ENCODE peak calls at places on chromosome 1, in four cellular contexts. V is PC-3, M is choroid plexus epithelial cell, I is bronchial epithelial cell. J is an unnamed sample.

GRCh38 chr1:1122981-1123480 is 7.1 kb upstream of the C1orf159 start:
- DNase-seq in V (peak), I (no peak), M (no peak), J (no peak)

GRCh38 chr1:8378202-8378601 is 60.3 kb downstream of the SLC45A1 start:
- DNase-seq in I (no peak), M (peak), V (no peak), J (no peak)

GRCh38 chr1:202642619-202643291 is 67.5 kb downstream of the SYT2 start:
- DNase-seq in M (no peak), V (no peak), I (no peak), J (no peak)

GRCh38 chr1:152061952-152062351 is 25.1 kb upstream of the S100A11 start:
- DNase-seq in M (no peak), I (no peak), V (no peak), J (no peak)

GRCh38 chr1:172818841-172819527 is 160.1 kb downstream of the FASLG start:
- DNase-seq in M (no peak), I (no peak), V (no peak), J (no peak)

GRCh38 chr1:68782890-68783289 is 286.0 kb upstream of the DEPDC1 start:
- DNase-seq in I (no peak), V (peak), M (peak), J (no peak)

GRCh38 chr1:183543619-183544204 is 46.5 kb downstream of the NCF2 start:
- DNase-seq in M (peak), V (peak), I (peak), J (no peak)

GRCh38 chr1:160993544-160993943 is 27.4 kb downstream of the F11R start:
- DNase-seq in M (peak), V (peak), I (no peak), J (no peak)

GRCh38 chr1:119249283-119249682 is 108.8 kb upstream of the WARS2 start:
- DNase-seq in V (no peak), M (no peak), I (no peak), J (no peak)

GRCh38 chr1:177706977-177707376 is 262.9 kb downstream of the SEC16B start:
- DNase-seq in M (no peak), V (no peak), I (no peak), J (no peak)

GRCh38 chr1:109113787-109114568 is at the start of gene ELAPOR1:
- DNase-seq in I (peak), V (peak), M (peak), J (no peak)

GRCh38 chr1:13589403-13589802 is 5.8 kb downstream of the PDPN start:
- DNase-seq in I (no peak), V (no peak), M (no peak), J (no peak)

GRCh38 chr1:80248886-80249285 is 1242.4 kb upstream of the ADGRL4 start:
- DNase-seq in M (peak), V (peak), I (peak), J (no peak)

GRCh38 chr1:196609114-196609737 is 986 bp upstream of the KCNT2 start:
- DNase-seq in M (no peak), I (peak), V (no peak), J (no peak)

GRCh38 chr1:3444736-3445135 is 9.7 kb upstream of the ARHGEF16 start:
- DNase-seq in V (no peak), M (no peak), I (no peak), J (no peak)

GRCh38 chr1:1550591-1551432 is 10.4 kb upstream of the TMEM240 start:
- DNase-seq in V (peak), I (no peak), M (peak), J (no peak)

GRCh38 chr1:17732475-17732874 is 22.7 kb upstream of the ACTL8 start:
- DNase-seq in V (peak), M (peak), I (peak), J (no peak)

GRCh38 chr1:2300851-2301606 is 72.9 kb downstream of the SKI start:
- DNase-seq in I (no peak), V (no peak), M (peak), J (no peak)

GRCh38 chr1:234708700-234709395 is 98.9 kb upstream of the IRF2BP2 start:
- DNase-seq in I (peak), V (no peak), M (no peak), J (peak)

GRCh38 chr1:15493869-15494390 is 18.0 kb downstream of the CELA2B start:
- DNase-seq in M (no peak), V (no peak), I (no peak), J (no peak)

GRCh38 chr1:181219938-181220337 is 131.4 kb downstream of the IER5 start:
- DNase-seq in I (peak), M (peak), V (no peak), J (no peak)

GRCh38 chr1:245366886-245367285 is 212.1 kb downstream of the KIF26B start:
- DNase-seq in V (no peak), I (no peak), M (no peak), J (no peak)

GRCh38 chr1:77686784-77687518 is 4.5 kb upstream of the ZZZ3 start:
- DNase-seq in M (no peak), V (no peak), I (no peak), J (no peak)

GRCh38 chr1:45443580-45444446 is 47.1 kb downstream of the TESK2 start:
- DNase-seq in M (no peak), V (no peak), I (no peak), J (no peak)

GRCh38 chr1:22018583-22019559 is 17.4 kb downstream of the CELA3A start:
- DNase-seq in I (peak), M (peak), V (peak), J (no peak)

GRCh38 chr1:189657715-189658114 is 819.9 kb downstream of the BRINP3 start:
- DNase-seq in V (peak), I (peak), M (no peak), J (no peak)

GRCh38 chr1:43493661-43494450 is 36.8 kb upstream of the PTPRF start:
- DNase-seq in I (peak), V (no peak), M (peak), J (no peak)

GRCh38 chr1:97668945-97669344 is 251.9 kb downstream of the DPYD start:
- DNase-seq in M (peak), I (peak), V (peak), J (no peak)

GRCh38 chr1:47918257-47918867 is 78.8 kb downstream of the TRABD2B start:
- DNase-seq in I (no peak), V (no peak), M (no peak), J (no peak)

GRCh38 chr1:156544592-156545102 is 27.7 kb downstream of the IQGAP3 start:
- DNase-seq in M (no peak), V (no peak), I (no peak), J (no peak)

GRCh38 chr1:29686012-29686930 is 449.9 kb downstream of the PTPRU start:
- DNase-seq in M (no peak), I (no peak), V (peak), J (no peak)

GRCh38 chr1:32351859-32352745 is 10.2 kb downstream of the FAM229A start:
- DNase-seq in I (no peak), M (peak), V (peak), J (no peak)

GRCh38 chr1:32349211-32349708 is 13.0 kb downstream of the FAM229A start:
- DNase-seq in M (peak), I (no peak), V (no peak), J (no peak)

GRCh38 chr1:32351077-32351858 is 11.0 kb downstream of the FAM229A start:
- DNase-seq in M (peak), V (peak), I (peak), J (peak)

GRCh38 chr1:32352831-32353383 is 9.4 kb downstream of the FAM229A start:
- DNase-seq in M (peak), I (no peak), V (no peak), J (no peak)

DNA sequence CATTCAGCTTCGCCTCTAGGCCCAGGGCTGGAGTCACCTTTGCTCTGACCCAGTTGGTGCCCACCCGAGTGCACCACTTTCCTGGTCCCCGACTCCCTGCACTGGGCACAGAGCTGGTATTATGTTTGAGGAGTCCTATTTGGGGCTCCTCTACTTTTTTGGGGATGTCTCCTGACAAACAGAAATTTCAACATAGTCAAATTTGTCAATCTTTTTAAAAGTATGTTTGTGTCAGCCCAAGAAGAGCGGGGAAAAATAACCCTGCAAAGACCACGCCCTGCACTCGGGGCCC is 11.6 kb downstream of the FAM229A start:
- DNase-seq in M (no peak), V (no peak), I (no peak), J (no peak)
- H3K4me3 ChIP-seq in M (peak), V (peak), I (no peak), J (peak)

GRCh38 chr1:10941891-10942541 is 70.4 kb upstream of the TARDBP start:
- DNase-seq in I (no peak), M (peak), V (peak), J (no peak)
- H3K4me3 ChIP-seq in I (no peak), M (no peak), V (no peak), J (no peak)

DNA sequence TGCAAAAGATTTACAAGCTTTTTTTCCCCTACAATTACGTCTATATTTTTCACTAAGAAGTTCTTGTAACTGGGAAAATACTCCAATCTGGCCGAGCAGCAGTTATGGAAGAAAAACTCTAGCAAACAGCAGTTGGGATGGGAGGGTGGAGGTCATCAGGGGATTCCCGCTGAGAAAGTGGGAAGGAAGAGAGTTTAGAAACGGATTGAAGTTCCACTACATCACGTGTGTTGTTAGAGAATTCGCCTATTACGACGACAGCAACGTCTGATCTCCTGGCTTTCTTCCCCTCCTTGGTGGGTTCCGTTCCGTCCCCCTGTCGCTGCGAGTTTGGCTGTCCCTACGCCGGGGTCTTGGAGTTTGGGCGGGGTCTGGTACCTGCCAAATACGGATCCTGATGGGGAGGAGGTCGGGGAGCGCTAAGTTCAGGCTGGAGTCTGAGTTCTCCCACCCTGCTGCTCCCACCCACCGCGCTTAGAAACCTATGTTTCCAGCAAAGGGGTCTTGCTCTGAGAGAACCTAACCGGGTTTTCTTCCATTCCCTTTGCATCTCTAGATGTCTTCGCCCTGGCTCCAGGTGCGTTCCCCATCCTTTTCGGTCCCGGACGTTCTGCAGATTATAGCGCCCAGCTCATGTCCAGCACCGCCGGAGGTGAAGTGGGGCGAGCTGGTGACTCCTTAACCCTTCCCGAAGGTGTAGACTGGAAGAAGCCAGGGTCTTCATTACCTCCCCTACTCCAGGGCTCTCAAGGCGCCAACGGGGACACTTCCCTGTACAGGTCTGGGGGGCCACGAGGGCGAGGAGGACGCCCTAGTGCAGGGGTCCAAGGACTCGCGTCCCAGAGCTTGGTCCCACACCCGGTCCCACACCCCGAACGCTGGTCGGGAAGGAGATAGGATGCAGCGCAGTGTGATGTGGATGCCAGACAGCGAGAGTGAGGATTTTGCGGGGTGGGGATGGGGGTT is 688 bp upstream of the KCNK2 start:
- DNase-seq in V (no peak), M (peak), I (no peak), J (no peak)
- H3K4me3 ChIP-seq in V (peak), M (peak), I (no peak), J (peak)

GRCh38 chr1:206556748-206557635 is 49.7 kb downstream of the RASSF5 start:
- DNase-seq in V (peak), I (no peak), M (peak), J (no peak)

GRCh38 chr1:206560021-206560716 is 52.1 kb downstream of the EIF2D start:
- DNase-seq in I (no peak), V (no peak), M (peak), J (no peak)

GRCh38 chr1:206558794-206559660 is 51.7 kb downstream of the RASSF5 start:
- DNase-seq in I (no peak), M (no peak), V (no peak), J (no peak)

GRCh38 chr1:206557636-206558473 is 50.5 kb downstream of the RASSF5 start:
- DNase-seq in V (peak), M (no peak), I (no peak), J (no peak)

GRCh38 chr1:206559661-206559995 is 52.3 kb downstream of the RASSF5 start:
- DNase-seq in M (no peak), I (no peak), V (no peak), J (no peak)
- H3K4me3 ChIP-seq in M (no peak), I (no peak), V (no peak), J (no peak)

GRCh38 chr1:206663832-206664652 is 20.7 kb upstream of the MAPKAPK2 start:
- DNase-seq in V (peak), I (peak), M (peak), J (no peak)
- H3K4me3 ChIP-seq in V (no peak), I (no peak), M (no peak), J (no peak)

GRCh38 chr1:226429051-226429461 is 21.2 kb upstream of the PARP1 start:
- DNase-seq in M (no peak), V (peak), I (peak), J (no peak)
- H3K4me3 ChIP-seq in M (no peak), V (no peak), I (no peak), J (no peak)

DNA sequence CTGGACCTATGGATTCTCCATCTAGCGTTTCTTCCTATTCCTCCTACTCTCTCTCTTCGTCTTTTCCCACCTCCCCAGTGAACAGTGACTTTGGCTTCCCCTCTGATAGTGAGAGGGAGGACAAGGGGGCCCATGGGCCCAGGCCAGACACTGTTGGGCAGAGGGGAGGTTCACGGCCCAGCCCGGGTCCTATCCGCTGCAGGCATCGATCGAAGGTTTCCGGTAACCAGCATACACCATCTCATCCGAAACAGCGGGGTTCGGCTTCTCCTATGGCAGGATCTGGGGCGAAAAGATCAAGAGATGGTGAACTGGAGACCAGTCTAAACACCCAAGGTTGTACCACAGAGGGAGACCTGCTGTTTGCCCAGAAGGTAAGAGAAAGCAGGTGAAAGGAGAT is 906 bp downstream of the CIART start:
- DNase-seq in M (no peak), V (no peak), I (no peak), J (no peak)
- H3K4me3 ChIP-seq in M (peak), V (peak), I (peak), J (peak)

J was measured in keratinocyte.